ENCODE peak calls at places on chromosomes 16 and 17, in six cellular contexts. C is breast epithelium, Y is HCT116, O is prostate gland, D is spleen, A is HepG2. R is an unnamed sample.

GRCh38 chr17:1315409-1315808 is 35.9 kb downstream of the TRARG1 start:
- DNase-seq in C (no peak), Y (no peak), O (no peak), D (no peak), A (no peak), R (no peak)

GRCh38 chr17:82204831-82205719 is 7.6 kb downstream of the CCDC57 start:
- DNase-seq in C (no peak), Y (no peak), O (no peak), D (peak; percentile 79), A (no peak), R (no peak)

GRCh38 chr16:85349413-85350145 is 237.3 kb upstream of the CIBAR2 start:
- DNase-seq in C (no peak), Y (no peak), O (peak; percentile 74), D (no peak), A (no peak), R (peak; percentile 63)

GRCh38 chr17:34598161-34598776 is 18.9 kb downstream of the TMEM132E start:
- DNase-seq in C (no peak), Y (no peak), O (no peak), D (no peak), A (peak; percentile 81), R (no peak)

GRCh38 chr17:80959330-80960036 is 32.2 kb upstream of the CHMP6 start:
- DNase-seq in C (peak; percentile 69), Y (no peak), O (peak; percentile 53), D (peak; percentile 82), A (no peak), R (peak; percentile 90)

GRCh38 chr16:25855818-25856217 is 164.1 kb downstream of the HS3ST4 start:
- DNase-seq in C (no peak), Y (no peak), O (no peak), D (no peak), A (no peak), R (no peak)

GRCh38 chr17:28317965-28318758 is 838 bp upstream of the TMEM97 start:
- DNase-seq in C (no peak), Y (no peak), O (no peak), D (peak; percentile 85), A (no peak), R (no peak)

GRCh38 chr16:30352488-30353401 is 2.4 kb downstream of the CD2BP2 start:
- DNase-seq in C (no peak), Y (no peak), O (no peak), D (peak; percentile 40), A (peak; percentile 68), R (no peak)

GRCh38 chr17:45940293-45940692 is 45.9 kb downstream of the MAPT start:
- DNase-seq in C (no peak), Y (no peak), O (no peak), D (no peak), A (no peak), R (no peak)

GRCh38 chr16:48064971-48065370 is 90.8 kb downstream of the ABCC12 start:
- DNase-seq in C (no peak), Y (no peak), O (no peak), D (no peak), A (no peak), R (no peak)

GRCh38 chr17:8964801-8965393 is 610 bp downstream of the PIK3R5 start:
- DNase-seq in C (no peak), Y (no peak), O (no peak), D (peak; percentile 91), A (no peak), R (no peak)

GRCh38 chr17:60631119-60631518 is 31.1 kb downstream of the PPM1D start:
- DNase-seq in C (no peak), Y (no peak), O (no peak), D (no peak), A (no peak), R (no peak)

GRCh38 chr16:82801361-82801760 is 174.6 kb downstream of the CDH13 start:
- DNase-seq in C (no peak), Y (no peak), O (no peak), D (no peak), A (no peak), R (no peak)

GRCh38 chr17:65259281-65259680 is 122.1 kb downstream of the RGS9 start:
- DNase-seq in C (no peak), Y (no peak), O (no peak), D (no peak), A (no peak), R (no peak)

GRCh38 chr16:9148376-9149015 is 57.1 kb downstream of the HAPSTR1 start:
- DNase-seq in C (no peak), Y (no peak), O (no peak), D (no peak), A (no peak), R (no peak)

GRCh38 chr16:54651440-54651839 is 279.2 kb upstream of the IRX5 start:
- DNase-seq in C (no peak), Y (no peak), O (no peak), D (no peak), A (no peak), R (no peak)

GRCh38 chr16:49315602-49316001 is 34.0 kb upstream of the CBLN1 start:
- DNase-seq in C (no peak), Y (no peak), O (no peak), D (no peak), A (no peak), R (no peak)

GRCh38 chr17:79625706-79626105 is 14.9 kb upstream of the RBFOX3 start:
- DNase-seq in C (no peak), Y (no peak), O (no peak), D (no peak), A (no peak), R (no peak)

GRCh38 chr17:1972429-1973160 is 52.5 kb downstream of the RTN4RL1 start:
- DNase-seq in C (no peak), Y (no peak), O (no peak), D (no peak), A (no peak), R (no peak)

GRCh38 chr16:9124908-9125584 is 33.6 kb downstream of the HAPSTR1 start:
- DNase-seq in C (no peak), Y (no peak), O (no peak), D (no peak), A (no peak), R (no peak)

GRCh38 chr16:56370836-56371235 is 54.5 kb downstream of the AMFR start:
- DNase-seq in C (no peak), Y (no peak), O (no peak), D (no peak), A (no peak), R (no peak)

GRCh38 chr16:19128454-19129210 is 14.9 kb downstream of the ITPRIPL2 start:
- DNase-seq in C (no peak), Y (no peak), O (no peak), D (no peak), A (no peak), R (no peak)

GRCh38 chr17:19021622-19022083 is 17.1 kb upstream of the FAM83G start:
- DNase-seq in C (no peak), Y (no peak), O (no peak), D (peak; percentile 76), A (no peak), R (no peak)

GRCh38 chr17:57864273-57864672 is 14.4 kb upstream of the MRPS23 start:
- DNase-seq in C (no peak), Y (no peak), O (no peak), D (no peak), A (no peak), R (no peak)

GRCh38 chr17:8273884-8274444 is 14.5 kb upstream of the RANGRF start:
- DNase-seq in C (no peak), Y (no peak), O (no peak), D (no peak), A (peak; percentile 96), R (no peak)

GRCh38 chr17:75486951-75487350 is 28.4 kb downstream of the CASKIN2 start:
- DNase-seq in C (no peak), Y (no peak), O (no peak), D (no peak), A (no peak), R (no peak)
- H3K27ac ChIP-seq in C (no peak overlapping the region), Y (no peak overlapping the region), O (no peak overlapping the region), D (peak overlapping the region; percentile 82), A (no peak overlapping the region), R (no peak overlapping the region)

GRCh38 chr17:39979865-39980401 is 674 bp upstream of the PSMD3 start:
- DNase-seq in C (no peak), Y (no peak), O (no peak), D (no peak), A (peak; percentile 48), R (no peak)
- TF ChIP-seq CTCF in C (no peak), Y (peak; percentile 17), O (no peak), D (no peak), A (no peak), R (no peak)

DNA sequence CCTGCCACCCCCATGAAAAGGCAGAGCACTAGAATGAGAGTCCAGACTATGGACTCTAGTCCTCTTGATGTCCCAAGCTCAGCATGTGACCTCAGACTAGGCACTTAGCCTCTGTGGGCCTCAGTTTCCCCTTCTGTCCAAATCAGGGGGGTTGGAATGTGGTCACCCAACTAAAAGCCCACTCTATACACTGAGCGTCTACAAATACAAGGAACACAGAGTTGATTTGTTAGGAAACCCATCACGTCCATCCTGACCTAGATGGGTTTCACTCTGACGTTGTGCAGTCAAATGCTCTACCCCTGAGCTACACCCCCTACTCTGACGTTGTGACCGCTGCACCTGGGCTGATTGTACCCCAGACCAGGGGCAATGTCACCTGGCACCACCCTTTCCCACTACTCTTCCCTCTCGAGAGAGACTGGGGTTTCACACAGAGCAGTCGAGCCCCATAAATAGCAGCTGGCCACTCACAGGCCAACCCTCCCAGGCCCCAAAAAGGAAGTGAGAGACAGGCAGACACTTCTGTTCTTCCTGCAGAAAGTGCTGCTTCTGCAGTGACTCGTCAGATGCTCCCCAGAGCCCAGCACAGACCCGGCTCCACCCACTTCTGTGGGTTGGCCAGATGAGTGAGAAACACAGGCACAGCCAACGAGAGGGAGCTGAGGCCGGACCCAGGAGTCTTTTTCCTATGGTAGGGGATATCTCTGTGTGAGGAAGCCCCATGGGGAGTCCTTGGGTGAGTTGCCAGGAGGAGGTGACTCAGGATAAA is 16.1 kb upstream of the TNFRSF13B start:
- DNase-seq in C (peak; percentile 39), Y (no peak), O (no peak), D (peak; percentile 94), A (no peak), R (peak; percentile 30)
- TF ChIP-seq POLR2A in C (no peak), Y (no peak), O (no peak), D (peak; percentile 64), A (no peak), R (no peak)

GRCh38 chr17:48247038-48247437 is 139.5 kb downstream of the SNX11 start:
- DNase-seq in C (no peak), Y (no peak), O (no peak), D (no peak), A (no peak), R (no peak)

GRCh38 chr17:48247603-48248002 is 140.0 kb downstream of the SNX11 start:
- DNase-seq in C (no peak), Y (no peak), O (no peak), D (no peak), A (no peak), R (no peak)

GRCh38 chr17:48244121-48244711 is 136.7 kb downstream of the SNX11 start:
- DNase-seq in C (no peak), Y (peak; percentile 73), O (no peak), D (no peak), A (no peak), R (no peak)

GRCh38 chr17:48244814-48245213 is 137.2 kb downstream of the SNX11 start:
- DNase-seq in C (no peak), Y (no peak), O (no peak), D (no peak), A (no peak), R (no peak)

DNA sequence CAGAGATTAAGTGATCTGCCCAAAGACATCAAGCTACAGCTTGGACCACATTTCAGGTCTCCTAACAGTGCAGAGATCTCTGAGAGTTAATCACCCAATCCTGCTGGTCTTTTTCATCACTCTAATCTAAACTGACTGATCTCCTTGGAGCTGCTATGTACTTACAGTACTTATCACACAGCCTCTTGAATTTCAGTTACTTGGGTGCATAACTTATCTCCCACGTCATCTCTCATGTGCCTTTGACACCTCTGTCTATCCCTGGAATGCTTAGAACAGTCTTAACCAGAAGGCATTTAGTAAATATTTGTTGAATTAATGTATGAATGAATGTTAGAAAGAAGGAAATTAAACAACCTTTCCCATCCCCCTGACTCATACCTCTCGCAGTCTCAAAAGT is 139.1 kb downstream of the SNX11 start:
- DNase-seq in C (no peak), Y (no peak), O (no peak), D (no peak), A (no peak), R (no peak)
- H3K27ac ChIP-seq in C (no peak overlapping the region), Y (peak overlapping the region; percentile 75), O (no peak overlapping the region), D (no peak overlapping the region), A (no peak overlapping the region), R (no peak overlapping the region)

R was measured in gastrocnemius medialis.